ENCODE peak calls at places on chromosomes 1 and 21, in six cellular contexts. E, X, J, L, H and O are unnamed samples.

GRCh38 chr1:15130607-15131006 is 22.9 kb upstream of the TMEM51 start:
- DNase-seq in E (no peak), L (no peak), H (no peak), X (no peak), J (no peak), O (no peak)

GRCh38 chr1:203777596-203777995 is 12.6 kb downstream of the LAX1 start:
- DNase-seq in X (no peak), L (no peak), H (no peak), J (no peak), E (no peak), O (no peak)

GRCh38 chr1:40712997-40713396 is 21.5 kb downstream of the NFYC start:
- DNase-seq in L (no peak), X (no peak), H (peak), E (peak), J (no peak), O (no peak)

GRCh38 chr1:116001739-116002487 is 25.6 kb downstream of the SLC22A15 start:
- DNase-seq in J (no peak), X (no peak), L (no peak), H (no peak), E (no peak), O (no peak)

GRCh38 chr1:54290443-54291184 is 90.6 kb downstream of the MRPL37 start:
- DNase-seq in L (no peak), J (no peak), H (no peak), E (no peak), X (peak), O (no peak)

GRCh38 chr1:5860277-5860676 is 131.9 kb downstream of the NPHP4 start:
- DNase-seq in H (no peak), L (no peak), J (no peak), X (no peak), E (no peak), O (no peak)

GRCh38 chr1:246001142-246001812 is 505.8 kb downstream of the SMYD3 start:
- DNase-seq in X (no peak), L (no peak), E (no peak), H (peak), J (no peak), O (no peak)

GRCh38 chr1:204660509-204660908 is 25.0 kb downstream of the LRRN2 start:
- DNase-seq in X (peak), J (no peak), H (no peak), L (no peak), E (no peak), O (no peak)

GRCh38 chr1:167627865-167628641 is 2.0 kb upstream of the RCSD1 start:
- DNase-seq in E (peak), H (peak), X (no peak), J (peak), L (peak), O (no peak)

GRCh38 chr21:44533121-44533890 is 6.7 kb downstream of the KRTAP10-1 start:
- DNase-seq in E (no peak), J (no peak), H (no peak), L (no peak), X (no peak), O (no peak)

GRCh38 chr1:203069028-203069804 is 16.6 kb downstream of the MYOG start:
- DNase-seq in J (no peak), H (no peak), X (no peak), L (no peak), E (peak), O (no peak)

GRCh38 chr1:54826226-54826816 is 25.2 kb upstream of the TTC22 start:
- DNase-seq in L (no peak), X (no peak), J (no peak), E (no peak), H (no peak), O (no peak)

GRCh38 chr1:167121375-167122120 is 27.7 kb downstream of the STYXL2 start:
- DNase-seq in H (peak), E (no peak), L (peak), J (peak), X (peak), O (no peak)

GRCh38 chr1:34906225-34906624 is 23.2 kb downstream of the DLGAP3 start:
- DNase-seq in E (no peak), H (no peak), X (no peak), L (no peak), J (no peak), O (no peak)

GRCh38 chr1:230348386-230349022 is 77.6 kb downstream of the PGBD5 start:
- DNase-seq in J (no peak), E (no peak), L (no peak), X (no peak), H (no peak), O (no peak)

GRCh38 chr1:34681481-34682451 is 73.1 kb upstream of the GJB5 start:
- DNase-seq in X (peak), H (peak), J (peak), L (peak), E (peak), O (peak)

GRCh38 chr1:116754203-116754977 is at the start of gene CD2:
- DNase-seq in J (no peak), X (no peak), E (peak), H (no peak), L (peak), O (no peak)

GRCh38 chr1:192476802-192477298 is 98.7 kb upstream of the RGS1 start:
- DNase-seq in H (peak), E (peak), L (no peak), J (no peak), X (no peak), O (no peak)

GRCh38 chr1:233480198-233480597 is 133.7 kb upstream of the KCNK1 start:
- DNase-seq in E (no peak), L (no peak), H (no peak), X (no peak), J (no peak), O (no peak)

GRCh38 chr21:37032877-37033471 is 26.5 kb downstream of the RIPPLY3 start:
- DNase-seq in H (peak), E (no peak), X (peak), J (no peak), L (no peak), O (peak)

GRCh38 chr1:178388398-178389161 is 108.2 kb downstream of the CLEC20A start:
- DNase-seq in J (no peak), E (no peak), L (no peak), X (no peak), H (no peak), O (no peak)

GRCh38 chr1:214493126-214493796 is 58.1 kb downstream of the PTPN14 start:
- DNase-seq in H (no peak), L (no peak), X (no peak), E (no peak), J (no peak), O (no peak)

GRCh38 chr1:71047635-71048607 is at the start of gene PTGER3:
- DNase-seq in E (no peak), J (peak), L (peak), H (peak), X (peak), O (no peak)

GRCh38 chr1:178632619-178633018 is 92.4 kb upstream of the RALGPS2 start:
- DNase-seq in J (no peak), L (no peak), E (no peak), X (no peak), H (peak), O (no peak)

GRCh38 chr1:82775402-82776000 is 974.8 kb downstream of the ADGRL2 start:
- DNase-seq in J (no peak), H (peak), X (peak), L (no peak), E (peak), O (peak)

GRCh38 chr1:53634571-53634979 is 104.4 kb downstream of the GLIS1 start:
- DNase-seq in L (no peak), X (no peak), J (no peak), H (no peak), E (no peak), O (no peak)

GRCh38 chr1:58815680-58816071 is 31.8 kb upstream of the JUN start:
- DNase-seq in H (peak), E (no peak), J (no peak), X (peak), L (no peak), O (no peak)